ENCODE peak calls at places on chromosomes 12 and 14, in nine cellular contexts. M is heart right ventricle, T is cardiac muscle cell, B is H1, L is small intestine, F is DND-41, C is PC-3, V is psoas muscle, H is hepatocyte. O is an unnamed sample.

GRCh38 chr14:67413806-67414769 is 2.1 kb upstream of the PLEK2 start:
- DNase-seq in V (no peak), T (peak; percentile 49), L (no peak), F (peak; percentile 34), H (peak; percentile 51), C (peak; percentile 95), M (no peak), B (peak; percentile 47), O (no peak)

GRCh38 chr12:32135967-32136366 is 29.3 kb downstream of the BICD1 start:
- DNase-seq in H (no peak), T (no peak), M (no peak), C (no peak), B (no peak), F (no peak), V (no peak), L (peak; percentile 13), O (no peak)

GRCh38 chr12:96487214-96487613 is 2.2 kb upstream of the CFAP54 start:
- DNase-seq in L (no peak), C (peak; percentile 90), T (peak; percentile 70), V (no peak), H (no peak), M (no peak), B (no peak), F (no peak), O (no peak)

GRCh38 chr14:22512106-22512814 is 76.8 kb downstream of the DAD1 start:
- DNase-seq in F (no peak), V (no peak), B (no peak), L (no peak), C (no peak), T (no peak), H (no peak), M (no peak), O (no peak)

GRCh38 chr14:101243587-101244338 is 317.5 kb upstream of the DIO3 start:
- DNase-seq in V (peak; percentile 10), H (no peak), L (no peak), M (no peak), B (no peak), F (peak; percentile 1), C (no peak), T (no peak), O (no peak)

GRCh38 chr12:66159088-66159487 is 10.7 kb downstream of the TMBIM4 start:
- DNase-seq in V (no peak), B (no peak), M (no peak), C (no peak), F (no peak), H (no peak), T (no peak), L (no peak), O (no peak)

GRCh38 chr14:69358233-69358963 is 39.7 kb downstream of the ERH start:
- DNase-seq in M (no peak), L (no peak), V (no peak), T (no peak), H (no peak), B (no peak), F (peak; percentile 10), C (no peak), O (no peak)

GRCh38 chr12:84605988-84606387 is 306.6 kb downstream of the SLC6A15 start:
- DNase-seq in L (no peak), F (no peak), H (no peak), C (no peak), B (no peak), V (no peak), T (no peak), M (no peak), O (no peak)

GRCh38 chr14:76352639-76353281 is 23.2 kb upstream of the ESRRB start:
- DNase-seq in H (peak; percentile 84), V (peak; percentile 76), B (peak; percentile 36), L (peak; percentile 22), T (peak; percentile 60), M (peak; percentile 56), F (peak; percentile 46), C (peak; percentile 30), O (no peak)

GRCh38 chr12:123678981-123679380 is 8.1 kb downstream of the TCTN2 start:
- DNase-seq in V (no peak), B (no peak), F (no peak), C (no peak), H (no peak), M (no peak), T (no peak), L (no peak), O (no peak)
- H3K9me3 ChIP-seq in V (no peaks in the 10 kb centered on the region), B (no peaks in the 10 kb centered on the region), F (no peaks in the 10 kb centered on the region), C (no peaks in the 10 kb centered on the region), H (no peaks in the 10 kb centered on the region), M (no peaks in the 10 kb centered on the region), T (no peaks in the 10 kb centered on the region), L (no peaks in the 10 kb centered on the region), O (no peaks in the 10 kb centered on the region)

GRCh38 chr14:104894331-104895206 is 29.5 kb downstream of the CEP170B start:
- DNase-seq in B (no peak), C (no peak), T (no peak), L (no peak), F (no peak), H (peak; percentile 4), M (peak; percentile 32), V (peak; percentile 44), O (no peak)

GRCh38 chr14:104898195-104898558 is 26.5 kb upstream of the PLD4 start:
- DNase-seq in C (no peak), M (no peak), L (no peak), T (no peak), H (no peak), F (no peak), B (no peak), V (peak; percentile 38), O (no peak)

GRCh38 chr14:104895207-104895785 is 29.4 kb upstream of the PLD4 start:
- DNase-seq in C (no peak), B (no peak), T (no peak), H (peak; percentile 5), F (no peak), M (no peak), V (peak; percentile 45), L (no peak), O (no peak)

GRCh38 chr14:104897286-104898194 is 27.1 kb upstream of the PLD4 start:
- DNase-seq in T (no peak), H (no peak), L (no peak), V (peak; percentile 48), F (no peak), M (no peak), B (no peak), C (no peak), O (no peak)

DNA sequence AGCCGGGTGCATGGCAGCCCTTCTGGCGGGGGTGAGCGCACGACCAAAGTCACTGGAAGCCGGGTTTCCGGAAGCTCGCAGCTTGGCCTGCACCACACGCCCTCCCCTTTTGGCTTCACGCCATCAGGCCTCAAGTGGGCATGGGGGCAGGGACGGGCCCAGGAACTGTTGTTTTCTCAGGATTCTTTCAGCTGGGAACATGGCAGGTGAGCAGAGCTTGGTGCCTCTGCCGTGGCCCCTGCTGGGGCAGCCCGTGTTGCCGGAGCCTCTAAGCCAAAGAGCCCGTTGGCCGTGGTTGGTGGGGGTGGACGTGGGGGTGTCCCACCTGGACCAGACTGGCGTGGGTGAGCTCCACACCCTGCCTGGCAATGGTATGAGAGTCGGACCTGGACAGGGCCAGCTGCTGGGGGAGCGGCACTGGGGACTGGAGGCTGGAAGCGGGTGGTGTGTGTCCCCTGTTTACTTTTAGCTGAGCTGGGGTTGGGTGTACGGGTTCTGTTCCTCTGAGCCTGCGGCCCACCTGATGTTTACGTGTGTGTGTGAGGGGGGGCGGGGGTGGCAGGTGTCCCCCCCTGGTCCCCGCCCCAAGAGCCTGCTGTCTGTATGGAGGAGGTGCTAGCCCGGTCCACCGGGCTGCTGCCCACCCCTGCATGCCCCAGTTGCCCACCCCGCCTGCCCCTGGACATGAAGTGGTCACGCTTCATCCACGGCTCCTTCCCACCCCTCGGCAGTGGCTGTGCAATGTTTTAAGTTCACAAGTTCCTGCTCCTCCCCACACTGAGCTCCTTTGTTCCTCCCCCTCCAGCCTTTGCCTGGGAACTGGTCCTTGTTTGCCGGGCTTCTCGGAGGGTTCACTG is 28.7 kb upstream of the PLD4 start:
- DNase-seq in H (peak; percentile 16), C (no peak), T (no peak), V (peak; percentile 48), M (no peak), B (no peak), F (no peak), L (no peak), O (no peak)
- H3K27ac ChIP-seq in H (no peak overlapping the region), C (no peak overlapping the region), T (no peak overlapping the region), V (no peak overlapping the region), M (no peak overlapping the region), B (no peak overlapping the region), F (no peak overlapping the region), L (no peak overlapping the region), O (no peak overlapping the region)

GRCh38 chr12:131357920-131358319 is 353.0 kb upstream of the SFSWAP start:
- DNase-seq in H (no peak), T (no peak), F (no peak), B (no peak), M (no peak), C (no peak), L (no peak), V (no peak), O (no peak)

GRCh38 chr12:131355688-131356245 is 355.1 kb upstream of the SFSWAP start:
- DNase-seq in M (no peak), L (no peak), V (no peak), H (no peak), C (no peak), T (no peak), B (no peak), F (no peak), O (no peak)

GRCh38 chr12:131357152-131357747 is 353.6 kb upstream of the SFSWAP start:
- DNase-seq in T (no peak), C (no peak), L (no peak), H (no peak), B (no peak), F (no peak), V (no peak), M (no peak), O (no peak)

GRCh38 chr12:131353826-131354225 is 357.1 kb upstream of the SFSWAP start:
- DNase-seq in B (no peak), F (no peak), M (no peak), T (no peak), V (no peak), H (no peak), C (peak; percentile 7), L (no peak), O (no peak)

DNA sequence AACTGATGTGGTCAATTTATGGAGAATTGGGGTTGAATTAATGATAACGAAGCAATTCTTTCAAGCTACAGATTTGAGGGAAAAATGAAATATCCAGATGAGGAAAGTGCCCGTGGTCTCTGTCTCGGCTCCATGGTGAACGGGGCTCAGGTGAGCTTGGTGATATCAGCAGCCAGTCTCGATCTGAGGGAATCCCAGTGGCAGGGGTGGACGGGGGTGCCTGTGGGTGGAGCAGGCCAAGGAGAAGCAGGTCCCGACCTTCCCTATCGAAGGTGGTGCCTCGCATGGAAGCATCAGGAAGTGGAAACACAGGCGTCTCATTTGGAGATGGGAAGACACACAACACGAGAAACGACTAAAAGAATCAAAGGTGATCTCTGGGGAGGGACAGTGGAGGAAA is 354.4 kb upstream of the SFSWAP start:
- DNase-seq in B (no peak), F (no peak), M (no peak), H (no peak), L (no peak), T (no peak), V (no peak), C (no peak), O (no peak)
- H3K9me3 ChIP-seq in B (no peaks in the 10 kb centered on the region), F (no peaks in the 10 kb centered on the region), M (no peaks in the 10 kb centered on the region), H (no peaks in the 10 kb centered on the region), L (no peaks in the 10 kb centered on the region), T (no peaks in the 10 kb centered on the region), V (no peaks in the 10 kb centered on the region), C (no peaks in the 10 kb centered on the region), O (no peaks in the 10 kb centered on the region)

DNA sequence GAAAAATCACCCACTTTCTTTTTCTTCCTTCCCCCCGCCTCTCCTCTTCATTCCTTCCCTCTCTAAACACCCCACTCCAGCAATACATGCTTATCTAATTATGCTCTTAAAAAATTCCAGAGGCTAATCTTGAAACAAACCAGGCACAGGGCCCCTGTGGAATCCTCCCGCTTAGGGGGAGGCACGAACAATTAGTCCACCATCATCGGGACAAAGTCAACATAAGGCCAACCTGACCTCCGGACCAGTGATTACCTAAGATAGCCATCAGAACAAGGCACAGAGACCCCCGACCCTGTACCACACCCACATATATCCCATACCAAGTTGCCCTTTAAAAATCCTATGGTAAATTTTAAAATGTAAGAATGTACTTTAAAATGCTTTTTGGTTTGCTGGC is 47.1 kb downstream of the KIF21A start:
- DNase-seq in V (no peak), C (no peak), M (peak; percentile 38), F (no peak), H (no peak), T (peak; percentile 66), L (no peak), B (no peak), O (no peak)
- H3K27ac ChIP-seq in V (no peak overlapping the region), C (no peak overlapping the region), M (peak overlapping the region; percentile 77), F (no peak overlapping the region), H (peak overlapping the region; percentile 76), T (peak overlapping the region; percentile 97), L (no peak overlapping the region), B (no peak overlapping the region), O (no peak overlapping the region)

O was measured in iPS DF 6.9.